ENCODE peak calls at places on chromosomes 16 and 17, in ten cellular contexts. One of them, this sample, is unnamed.

GRCh38 chr17:58156839-58157803 is 8.9 kb downstream of the OR4D1 start:
- DNase-seq in NB4: no peak
- DNase-seq in transverse colon: peak; percentile 12
- DNase-seq in esophagus squamous epithelium: no peak
- DNase-seq in tibial nerve: no peak
- DNase-seq in heart left ventricle: peak; percentile 18
- DNase-seq in HCT116: no peak
- DNase-seq in A549: peak; percentile 50
- DNase-seq in body of pancreas: no peak
- DNase-seq in uterus: no peak
- DNase-seq in this sample: no peak

GRCh38 chr17:76673729-76674128 is 30.2 kb upstream of the ST6GALNAC1 start:
- DNase-seq in body of pancreas: no peak
- DNase-seq in tibial nerve: no peak
- DNase-seq in esophagus squamous epithelium: no peak
- DNase-seq in heart left ventricle: no peak
- DNase-seq in HCT116: no peak
- DNase-seq in uterus: no peak
- DNase-seq in A549: no peak
- DNase-seq in NB4: no peak
- DNase-seq in transverse colon: no peak
- DNase-seq in this sample: no peak

GRCh38 chr16:85631230-85631629 is 18.1 kb downstream of the GSE1 start:
- DNase-seq in NB4: no peak
- DNase-seq in heart left ventricle: no peak
- DNase-seq in A549: no peak
- DNase-seq in transverse colon: no peak
- DNase-seq in esophagus squamous epithelium: no peak
- DNase-seq in uterus: no peak
- DNase-seq in HCT116: no peak
- DNase-seq in body of pancreas: no peak
- DNase-seq in tibial nerve: no peak
- DNase-seq in this sample: no peak

GRCh38 chr16:89290472-89290871 is 73.0 kb downstream of the ZNF778 start:
- DNase-seq in uterus: no peak
- DNase-seq in heart left ventricle: no peak
- DNase-seq in tibial nerve: no peak
- DNase-seq in body of pancreas: no peak
- DNase-seq in NB4: no peak
- DNase-seq in esophagus squamous epithelium: no peak
- DNase-seq in transverse colon: no peak
- DNase-seq in A549: no peak
- DNase-seq in HCT116: no peak
- DNase-seq in this sample: no peak

GRCh38 chr16:88924834-88925539 is 52.0 kb downstream of the CBFA2T3 start:
- DNase-seq in body of pancreas: peak; percentile 68
- DNase-seq in uterus: peak; percentile 45
- DNase-seq in HCT116: peak; percentile 72
- DNase-seq in tibial nerve: no peak
- DNase-seq in esophagus squamous epithelium: no peak
- DNase-seq in transverse colon: no peak
- DNase-seq in heart left ventricle: peak; percentile 50
- DNase-seq in A549: peak; percentile 61
- DNase-seq in NB4: peak; percentile 98
- DNase-seq in this sample: no peak

GRCh38 chr17:82228278-82228841 is 482 bp upstream of the SLC16A3 start:
- DNase-seq in uterus: no peak
- DNase-seq in tibial nerve: no peak
- DNase-seq in esophagus squamous epithelium: no peak
- DNase-seq in HCT116: no peak
- DNase-seq in heart left ventricle: peak; percentile 79
- DNase-seq in transverse colon: peak; percentile 80
- DNase-seq in body of pancreas: no peak
- DNase-seq in NB4: peak; percentile 90
- DNase-seq in A549: no peak
- DNase-seq in this sample: no peak

GRCh38 chr17:42531455-42532354 is 4.3 kb upstream of the NAGLU start:
- DNase-seq in A549: peak; percentile 86
- DNase-seq in HCT116: no peak
- DNase-seq in uterus: no peak
- DNase-seq in transverse colon: peak; percentile 76
- DNase-seq in body of pancreas: peak; percentile 64
- DNase-seq in tibial nerve: no peak
- DNase-seq in NB4: peak; percentile 80
- DNase-seq in heart left ventricle: peak; percentile 74
- DNase-seq in esophagus squamous epithelium: no peak
- DNase-seq in this sample: no peak

GRCh38 chr17:18960803-18961511 is 9.0 kb downstream of the SLC5A10 start:
- DNase-seq in tibial nerve: peak; percentile 55
- DNase-seq in A549: peak; percentile 77
- DNase-seq in heart left ventricle: peak; percentile 81
- DNase-seq in uterus: peak; percentile 67
- DNase-seq in NB4: peak; percentile 76
- DNase-seq in esophagus squamous epithelium: no peak
- DNase-seq in transverse colon: peak; percentile 90
- DNase-seq in body of pancreas: peak; percentile 87
- DNase-seq in HCT116: no peak
- DNase-seq in this sample: no peak

GRCh38 chr17:67759355-67760171 is 41.8 kb downstream of the NOL11 start:
- DNase-seq in esophagus squamous epithelium: no peak
- DNase-seq in body of pancreas: no peak
- DNase-seq in HCT116: no peak
- DNase-seq in tibial nerve: no peak
- DNase-seq in transverse colon: peak; percentile 13
- DNase-seq in A549: no peak
- DNase-seq in NB4: no peak
- DNase-seq in heart left ventricle: peak; percentile 50
- DNase-seq in uterus: peak; percentile 24
- DNase-seq in this sample: no peak

GRCh38 chr16:75559564-75560372 is 3.7 kb upstream of the TMEM231 start:
- DNase-seq in body of pancreas: no peak
- DNase-seq in tibial nerve: no peak
- DNase-seq in transverse colon: no peak
- DNase-seq in NB4: no peak
- DNase-seq in esophagus squamous epithelium: no peak
- DNase-seq in heart left ventricle: peak; percentile 47
- DNase-seq in HCT116: no peak
- DNase-seq in A549: no peak
- DNase-seq in uterus: no peak
- DNase-seq in this sample: no peak

GRCh38 chr17:31424944-31425582 is 33.6 kb downstream of the RAB11FIP4 start:
- DNase-seq in uterus: no peak
- DNase-seq in esophagus squamous epithelium: no peak
- DNase-seq in NB4: no peak
- DNase-seq in tibial nerve: no peak
- DNase-seq in body of pancreas: peak; percentile 18
- DNase-seq in transverse colon: no peak
- DNase-seq in A549: no peak
- DNase-seq in HCT116: no peak
- DNase-seq in heart left ventricle: no peak
- DNase-seq in this sample: no peak

GRCh38 chr16:2374644-2375043 is 34.1 kb upstream of the ABCA3 start:
- DNase-seq in transverse colon: no peak
- DNase-seq in heart left ventricle: no peak
- DNase-seq in body of pancreas: no peak
- DNase-seq in uterus: no peak
- DNase-seq in tibial nerve: no peak
- DNase-seq in NB4: no peak
- DNase-seq in esophagus squamous epithelium: no peak
- DNase-seq in A549: no peak
- DNase-seq in HCT116: no peak
- DNase-seq in this sample: no peak

GRCh38 chr16:80687606-80688005 is 116.8 kb downstream of the CDYL2 start:
- DNase-seq in HCT116: no peak
- DNase-seq in body of pancreas: no peak
- DNase-seq in A549: no peak
- DNase-seq in transverse colon: no peak
- DNase-seq in tibial nerve: no peak
- DNase-seq in esophagus squamous epithelium: no peak
- DNase-seq in NB4: no peak
- DNase-seq in heart left ventricle: no peak
- DNase-seq in uterus: no peak
- DNase-seq in this sample: no peak

GRCh38 chr17:63930951-63931575 is 1.1 kb downstream of the CD79B start:
- DNase-seq in uterus: peak; percentile 68
- DNase-seq in esophagus squamous epithelium: no peak
- DNase-seq in body of pancreas: no peak
- DNase-seq in A549: no peak
- DNase-seq in HCT116: no peak
- DNase-seq in NB4: peak; percentile 70
- DNase-seq in tibial nerve: peak; percentile 31
- DNase-seq in heart left ventricle: peak; percentile 82
- DNase-seq in transverse colon: peak; percentile 80
- DNase-seq in this sample: no peak

GRCh38 chr17:3794890-3795757 is 5.9 kb downstream of the ITGAE start:
- DNase-seq in transverse colon: no peak
- DNase-seq in heart left ventricle: no peak
- DNase-seq in uterus: no peak
- DNase-seq in esophagus squamous epithelium: no peak
- DNase-seq in body of pancreas: no peak
- DNase-seq in NB4: no peak
- DNase-seq in A549: peak; percentile 66
- DNase-seq in HCT116: no peak
- DNase-seq in tibial nerve: no peak
- DNase-seq in this sample: no peak

DNA sequence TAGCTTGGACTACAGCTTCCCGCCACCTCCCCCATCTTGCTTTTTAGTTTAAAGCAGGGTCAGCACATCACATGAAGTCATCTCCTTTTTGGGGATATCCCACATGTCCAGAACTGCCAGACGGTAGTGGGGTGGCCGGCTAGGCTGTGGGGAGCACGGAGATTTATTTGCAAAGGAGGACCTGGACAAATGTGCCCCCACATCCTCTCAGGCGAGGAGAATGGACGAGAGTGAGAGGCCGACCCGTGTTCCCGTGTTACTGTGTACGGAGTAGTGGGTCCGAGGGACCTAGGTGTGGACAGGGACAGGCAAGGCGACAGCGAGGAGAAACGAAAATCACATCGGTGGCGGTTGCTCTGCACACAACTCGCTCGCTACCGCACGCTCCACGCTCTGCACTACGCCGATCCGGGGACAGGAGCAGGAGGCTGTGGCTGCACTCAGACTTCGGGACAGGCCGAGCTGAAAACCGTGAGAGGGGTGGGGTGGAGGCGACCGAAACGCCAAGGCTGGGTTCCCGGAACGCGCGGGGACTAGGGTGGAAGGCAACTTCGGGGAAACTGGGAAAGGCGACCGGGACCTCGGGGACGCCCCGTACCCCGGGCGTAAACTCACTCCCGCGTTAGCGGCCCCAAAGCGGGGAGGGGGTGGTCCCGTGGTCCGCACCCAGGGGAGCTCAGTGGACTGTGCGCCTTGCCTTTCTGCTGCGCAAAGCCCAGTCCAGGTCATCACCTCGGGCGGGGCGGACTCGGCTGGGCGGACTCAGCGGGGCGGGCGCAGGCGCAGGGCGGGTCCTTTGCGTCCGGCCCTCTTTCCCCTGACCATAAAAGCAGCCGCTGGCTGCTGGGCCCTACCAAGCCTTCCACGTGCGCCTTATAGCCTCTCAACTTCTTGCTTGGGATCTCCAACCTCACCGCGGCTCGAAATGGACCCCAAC is at the start of gene MT1A:
- DNase-seq in body of pancreas: peak; percentile 82
- DNase-seq in heart left ventricle: peak; percentile 79
- DNase-seq in tibial nerve: peak; percentile 51
- DNase-seq in uterus: peak; percentile 69
- DNase-seq in NB4: no peak
- DNase-seq in A549: peak; percentile 40
- DNase-seq in esophagus squamous epithelium: no peak
- DNase-seq in HCT116: no peak
- DNase-seq in transverse colon: peak; percentile 82
- DNase-seq in this sample: no peak
- H3K4me3 ChIP-seq in body of pancreas: peak within 1 kb of the TSS; percentile 0
- H3K4me3 ChIP-seq in heart left ventricle: peak within 1 kb of the TSS; percentile 64
- H3K4me3 ChIP-seq in tibial nerve: peak within 1 kb of the TSS; percentile 38
- H3K4me3 ChIP-seq in uterus: peak within 1 kb of the TSS; percentile 22
- H3K4me3 ChIP-seq in NB4: no peak within 1 kb of the TSS
- H3K4me3 ChIP-seq in A549: peak within 1 kb of the TSS; percentile 43
- H3K4me3 ChIP-seq in esophagus squamous epithelium: peak within 1 kb of the TSS; percentile 12
- H3K4me3 ChIP-seq in HCT116: no peak within 1 kb of the TSS
- H3K4me3 ChIP-seq in transverse colon: peak within 1 kb of the TSS; percentile 47
- H3K4me3 ChIP-seq in this sample: peak within 1 kb of the TSS; percentile 52

GRCh38 chr16:31190818-31191444 is 11.0 kb downstream of the FUS start:
- DNase-seq in esophagus squamous epithelium: no peak
- DNase-seq in HCT116: no peak
- DNase-seq in transverse colon: no peak
- DNase-seq in heart left ventricle: no peak
- DNase-seq in NB4: no peak
- DNase-seq in uterus: no peak
- DNase-seq in tibial nerve: no peak
- DNase-seq in A549: no peak
- DNase-seq in body of pancreas: no peak
- DNase-seq in this sample: no peak
- TF ChIP-seq POLR2A in esophagus squamous epithelium: no peak
- TF ChIP-seq POLR2A in HCT116: no peak
- TF ChIP-seq POLR2A in transverse colon: no peak
- TF ChIP-seq POLR2A in heart left ventricle: no peak
- TF ChIP-seq POLR2A in NB4: no peak
- TF ChIP-seq POLR2A in uterus: no peak
- TF ChIP-seq POLR2A in tibial nerve: no peak
- TF ChIP-seq POLR2A in A549: no peak
- TF ChIP-seq POLR2A in body of pancreas: no peak
- TF ChIP-seq POLR2A in this sample: no peak

DNA sequence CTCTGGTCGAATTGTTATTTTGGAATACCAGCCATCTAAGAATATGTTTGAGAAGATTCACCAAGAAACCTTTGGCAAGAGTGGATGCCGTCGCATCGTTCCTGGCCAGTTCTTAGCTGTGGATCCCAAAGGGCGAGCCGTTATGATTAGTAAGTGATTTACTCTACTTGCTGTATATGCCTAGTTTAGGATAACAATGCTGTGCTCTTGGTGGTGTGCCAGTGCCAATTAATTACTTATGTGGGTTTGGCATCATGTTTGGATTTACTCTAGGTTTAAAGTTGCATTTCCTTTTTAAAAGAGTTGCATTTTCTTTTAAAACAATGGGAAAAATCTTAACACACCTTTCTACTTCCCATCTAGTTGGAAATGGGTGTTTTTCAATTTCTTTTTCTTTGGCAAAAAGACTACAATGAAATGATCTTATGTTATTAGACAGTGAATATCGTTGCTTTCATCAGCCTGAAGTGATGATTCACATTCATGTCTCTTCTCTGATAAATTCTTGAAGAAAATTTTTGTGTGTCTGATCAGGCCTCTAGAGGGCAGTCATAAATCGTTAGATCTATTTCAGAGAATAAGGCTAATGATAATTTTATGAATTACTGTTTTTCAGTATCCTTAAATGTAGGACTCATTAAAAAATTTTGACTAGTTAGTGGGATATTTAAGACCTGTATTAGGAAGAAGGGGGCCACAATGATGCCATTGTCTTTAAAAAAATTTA is 5.6 kb downstream of the SF3B3 start:
- DNase-seq in HCT116: peak; percentile 15
- DNase-seq in tibial nerve: no peak
- DNase-seq in body of pancreas: no peak
- DNase-seq in uterus: no peak
- DNase-seq in heart left ventricle: no peak
- DNase-seq in esophagus squamous epithelium: no peak
- DNase-seq in transverse colon: no peak
- DNase-seq in NB4: peak; percentile 63
- DNase-seq in A549: peak; percentile 57
- DNase-seq in this sample: no peak
- H3K4me3 ChIP-seq in HCT116: no peak overlapping the region
- H3K4me3 ChIP-seq in tibial nerve: no peak overlapping the region
- H3K4me3 ChIP-seq in body of pancreas: no peak overlapping the region
- H3K4me3 ChIP-seq in uterus: no peak overlapping the region
- H3K4me3 ChIP-seq in heart left ventricle: no peak overlapping the region
- H3K4me3 ChIP-seq in esophagus squamous epithelium: no peak overlapping the region
- H3K4me3 ChIP-seq in transverse colon: no peak overlapping the region
- H3K4me3 ChIP-seq in NB4: peak overlapping the region; percentile 52
- H3K4me3 ChIP-seq in A549: no peak overlapping the region
- H3K4me3 ChIP-seq in this sample: no peak overlapping the region

GRCh38 chr17:65560628-65561371 is 648 bp downstream of the AXIN2 start:
- DNase-seq in NB4: peak; percentile 54
- DNase-seq in HCT116: peak; percentile 94
- DNase-seq in uterus: peak; percentile 91
- DNase-seq in transverse colon: peak; percentile 88
- DNase-seq in tibial nerve: peak; percentile 75
- DNase-seq in body of pancreas: peak; percentile 90
- DNase-seq in esophagus squamous epithelium: peak; percentile 21
- DNase-seq in A549: peak; percentile 87
- DNase-seq in heart left ventricle: peak; percentile 85
- DNase-seq in this sample: peak; percentile 96
- TF ChIP-seq POLR2A in NB4: no peak
- TF ChIP-seq POLR2A in HCT116: no peak
- TF ChIP-seq POLR2A in uterus: peak; percentile 60
- TF ChIP-seq POLR2A in transverse colon: peak; percentile 47
- TF ChIP-seq POLR2A in tibial nerve: peak; percentile 30
- TF ChIP-seq POLR2A in body of pancreas: no peak
- TF ChIP-seq POLR2A in esophagus squamous epithelium: peak; percentile 66
- TF ChIP-seq POLR2A in A549: no peak
- TF ChIP-seq POLR2A in heart left ventricle: no peak
- TF ChIP-seq POLR2A in this sample: peak; percentile 66

This sample was measured in esophagus muscularis mucosa.